ENCODE peak calls at places on chromosomes 6 and 20, in seven cellular contexts. T is IMR-90, D is HCT116, Q is body of pancreas, A is A549, J is K562, S is heart left ventricle. F is an unnamed sample.

GRCh38 chr6:125251516-125252229 is 50.1 kb downstream of the HDDC2 start:
- ATAC-seq in T (peak), D (no peak), Q (no peak), A (no peak), J (peak), S (no peak), F (no peak)

GRCh38 chr6:24296944-24297343 is 60.9 kb downstream of the DCDC2 start:
- ATAC-seq in T (no peak), D (no peak), Q (no peak), A (no peak), J (no peak), S (no peak), F (no peak)

GRCh38 chr20:4673371-4674001 is 48.2 kb upstream of the PRND start:
- ATAC-seq in T (no peak), D (no peak), Q (no peak), A (no peak), J (peak), S (no peak), F (no peak)

GRCh38 chr20:11891827-11892521 is 25.7 kb upstream of the BTBD3 start:
- ATAC-seq in T (peak), D (peak), Q (no peak), A (peak), J (peak), S (peak), F (no peak)

GRCh38 chr20:37492096-37492625 is 28.9 kb upstream of the NNAT start:
- ATAC-seq in T (no peak), D (no peak), Q (no peak), A (no peak), J (no peak), S (no peak), F (no peak)

GRCh38 chr6:144131248-144131709 is 19.0 kb upstream of the STX11 start:
- ATAC-seq in T (peak), D (peak), Q (no peak), A (no peak), J (no peak), S (no peak), F (no peak)

GRCh38 chr20:50446351-50447101 is 63.7 kb upstream of the PTPN1 start:
- ATAC-seq in T (no peak), D (no peak), Q (peak), A (no peak), J (no peak), S (no peak), F (no peak)

GRCh38 chr6:127812985-127813681 is 87.7 kb downstream of the THEMIS start:
- ATAC-seq in T (no peak), D (no peak), Q (no peak), A (no peak), J (no peak), S (no peak), F (no peak)

GRCh38 chr6:166720859-166721258 is 93.8 kb upstream of the RPS6KA2 start:
- ATAC-seq in T (no peak), D (no peak), Q (no peak), A (no peak), J (no peak), S (no peak), F (no peak)

GRCh38 chr6:63799313-63799712 is 163.7 kb downstream of the PHF3 start:
- ATAC-seq in T (no peak), D (no peak), Q (no peak), A (no peak), J (no peak), S (no peak), F (no peak)

GRCh38 chr20:48422242-48422960 is 405.4 kb downstream of the PREX1 start:
- ATAC-seq in T (no peak), D (no peak), Q (no peak), A (no peak), J (no peak), S (no peak), F (no peak)

GRCh38 chr6:99591673-99592364 is 14.8 kb upstream of the PRDM13 start:
- ATAC-seq in T (no peak), D (no peak), Q (no peak), A (no peak), J (no peak), S (no peak), F (no peak)

GRCh38 chr6:87094576-87094975 is 330 bp downstream of the CGA start:
- ATAC-seq in T (no peak), D (no peak), Q (no peak), A (no peak), J (no peak), S (no peak), F (no peak)

GRCh38 chr20:40494238-40494637 is 194.8 kb downstream of the MAFB start:
- ATAC-seq in T (no peak), D (no peak), Q (no peak), A (no peak), J (no peak), S (no peak), F (peak)

GRCh38 chr6:19268718-19269117 is 568.5 kb upstream of the ID4 start:
- ATAC-seq in T (no peak), D (no peak), Q (no peak), A (no peak), J (no peak), S (no peak), F (no peak)

GRCh38 chr6:136921936-136922679 is at the start of gene SLC35D3:
- ATAC-seq in T (peak), D (no peak), Q (peak), A (peak), J (no peak), S (no peak), F (peak)

GRCh38 chr6:45387236-45387635 is 9.5 kb upstream of the SUPT3H start:
- ATAC-seq in T (no peak), D (no peak), Q (no peak), A (no peak), J (no peak), S (no peak), F (no peak)

GRCh38 chr6:45382391-45382790 is 4.7 kb upstream of the SUPT3H start:
- ATAC-seq in T (no peak), D (no peak), Q (no peak), A (no peak), J (no peak), S (no peak), F (no peak)

DNA sequence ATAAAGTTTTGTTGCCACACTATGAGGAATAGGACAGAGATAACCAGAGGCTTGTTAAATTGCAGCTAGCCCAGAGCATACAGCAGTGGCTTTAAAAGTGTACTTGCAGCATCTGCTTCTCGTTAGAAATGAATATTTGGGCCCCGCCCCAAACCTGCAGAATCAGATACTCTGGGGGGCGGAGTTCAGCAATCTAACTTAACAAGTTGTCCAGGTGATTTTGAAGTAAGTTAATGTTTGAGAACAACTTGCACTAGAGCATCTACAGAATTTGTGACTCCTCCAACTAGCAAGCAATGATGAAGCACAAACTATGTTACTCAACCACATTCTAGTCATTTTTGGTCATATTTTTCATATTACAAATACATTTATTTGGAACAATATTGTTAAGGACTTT is 10.6 kb upstream of the SUPT3H start:
- ATAC-seq in T (peak), D (no peak), Q (no peak), A (no peak), J (peak), S (no peak), F (no peak)
- H3K4me3 ChIP-seq in T (no peak), D (no peak), Q (no peak), A (no peak), J (no peak), S (no peak), F (no peak)

DNA sequence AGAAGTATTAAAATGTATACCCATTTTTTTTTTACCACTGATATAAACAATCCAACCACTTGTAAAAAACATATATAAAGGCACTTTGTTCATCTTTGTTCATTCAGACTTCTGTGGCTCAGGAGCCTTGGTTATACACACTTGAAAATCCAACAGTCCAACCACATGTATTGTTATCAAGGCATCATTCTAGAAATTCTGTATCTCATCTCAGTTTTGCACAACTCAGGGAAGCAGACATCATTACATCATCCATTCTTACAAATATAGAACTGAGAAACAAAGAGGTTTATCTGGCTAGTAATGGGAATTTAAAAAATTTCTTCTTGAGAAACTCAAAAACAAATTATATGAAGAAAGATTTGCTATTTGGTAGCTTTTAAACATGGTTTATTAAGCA is 88.1 kb downstream of the HMGCLL1 start:
- ATAC-seq in T (no peak), D (no peak), Q (no peak), A (no peak), J (no peak), S (no peak), F (no peak)
- TF ChIP-seq POLR2A in T (no peak), D (no peak), Q (no peak), A (no peak), J (no peak), S (no peak), F (no peak)

GRCh38 chr6:33319939-33320314 is 2.4 kb upstream of the ZBTB22 start:
- ATAC-seq in T (no peak), D (no peak), Q (no peak), A (no peak), J (no peak), S (no peak), F (no peak)

GRCh38 chr6:33320315-33321181 is 3.0 kb upstream of the ZBTB22 start:
- ATAC-seq in T (peak), D (no peak), Q (no peak), A (no peak), J (no peak), S (no peak), F (no peak)

GRCh38 chr6:33323623-33323948 is 6.0 kb upstream of the ZBTB22 start:
- ATAC-seq in T (no peak), D (no peak), Q (no peak), A (no peak), J (peak), S (no peak), F (no peak)

GRCh38 chr6:33318426-33319073 is 1.0 kb upstream of the ZBTB22 start:
- ATAC-seq in T (no peak), D (no peak), Q (no peak), A (no peak), J (no peak), S (no peak), F (no peak)

GRCh38 chr6:33321227-33321626 is 3.7 kb upstream of the ZBTB22 start:
- ATAC-seq in T (no peak), D (no peak), Q (no peak), A (no peak), J (no peak), S (no peak), F (no peak)
- H3K4me3 ChIP-seq in T (no peak), D (no peak), Q (no peak), A (no peak), J (peak), S (peak), F (no peak)

GRCh38 chr20:64047968-64048401 is 1.5 kb downstream of the SOX18 start:
- ATAC-seq in T (no peak), D (no peak), Q (no peak), A (no peak), J (no peak), S (no peak), F (no peak)
- TF ChIP-seq POLR2A in T (no peak), D (no peak), Q (no peak), A (no peak), J (no peak), S (no peak), F (no peak)

DNA sequence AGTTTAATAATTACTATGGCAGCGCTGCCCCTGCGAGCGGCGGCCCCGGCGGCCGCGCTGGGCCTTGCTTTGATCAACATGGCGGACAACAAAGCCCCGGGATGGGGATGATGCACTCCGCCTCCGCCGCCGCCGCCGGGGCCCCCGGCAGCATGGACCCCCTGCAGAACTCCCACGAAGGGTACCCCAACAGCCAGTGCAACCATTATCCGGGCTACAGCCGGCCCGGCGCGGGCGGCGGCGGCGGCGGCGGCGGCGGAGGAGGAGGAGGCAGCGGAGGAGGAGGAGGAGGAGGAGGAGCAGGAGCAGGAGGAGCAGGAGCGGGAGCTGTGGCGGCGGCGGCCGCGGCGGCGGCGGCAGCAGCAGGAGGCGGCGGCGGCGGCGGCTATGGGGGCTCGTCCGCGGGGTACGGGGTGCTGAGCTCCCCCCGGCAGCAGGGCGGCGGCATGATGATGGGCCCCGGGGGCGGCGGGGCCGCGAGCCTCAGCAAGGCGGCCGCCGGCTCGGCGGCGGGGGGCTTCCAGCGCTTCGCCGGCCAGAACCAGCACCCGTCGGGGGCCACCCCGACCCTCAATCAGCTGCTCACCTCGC is 1.5 kb downstream of the ARID1B start:
- ATAC-seq in T (peak), D (peak), Q (peak), A (peak), J (peak), S (no peak), F (peak)
- H3K4me3 ChIP-seq in T (peak), D (peak), Q (peak), A (peak), J (peak), S (peak), F (peak)

DNA sequence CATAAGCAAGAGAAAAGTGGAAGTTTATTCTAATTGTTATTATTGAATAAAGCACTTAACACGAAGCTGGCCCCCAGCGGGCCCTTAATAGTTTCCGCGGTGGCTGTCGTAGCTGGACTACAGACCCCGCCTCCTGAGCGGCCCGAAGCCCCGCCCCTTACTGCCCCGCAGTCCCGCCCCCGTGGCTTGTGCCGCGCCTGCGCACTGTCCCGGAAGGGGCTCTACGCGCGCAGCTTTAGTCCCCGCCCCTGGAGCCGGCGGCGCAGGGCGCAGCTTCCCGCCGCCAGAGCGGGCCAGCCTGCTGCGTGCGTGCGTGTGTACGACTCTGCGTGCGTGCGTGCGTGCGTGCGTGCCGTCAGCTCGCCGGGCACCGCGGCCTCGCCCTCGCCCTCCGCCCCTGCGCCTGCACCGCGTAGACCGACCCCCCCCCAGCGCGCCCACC is at the start of gene VAPB:
- ATAC-seq in T (peak), D (peak), Q (peak), A (peak), J (peak), S (peak), F (peak)
- TF ChIP-seq POLR2A in T (no peak), D (no peak), Q (peak), A (peak), J (peak), S (peak), F (peak)